ENCODE peak calls at places on chromosomes 16 and 17, in five cellular contexts. U is adrenal gland, K is mammary epithelial cell, L is Peyer's patch, F is tibial nerve. Q is an unnamed sample.

GRCh38 chr17:28324272-28324745 is 5.3 kb downstream of the TMEM97 start:
- DNase-seq in U (no peak), F (no peak), K (no peak), L (no peak), Q (no peak)

GRCh38 chr17:81417049-81417878 is 22.0 kb downstream of the BAHCC1 start:
- DNase-seq in L (no peak), K (no peak), F (no peak), U (no peak), Q (peak; percentile 72)

GRCh38 chr17:48732688-48733629 is 4.4 kb upstream of the HOXB13 start:
- DNase-seq in K (no peak), U (no peak), F (no peak), L (no peak), Q (no peak)

GRCh38 chr17:58529275-58529674 is 14.8 kb upstream of the MTMR4 start:
- DNase-seq in K (no peak), U (peak; percentile 75), F (no peak), L (no peak), Q (no peak)

GRCh38 chr16:391885-392335 is 5.1 kb upstream of the NME4 start:
- DNase-seq in K (peak; percentile 83), U (peak; percentile 68), L (no peak), F (no peak), Q (no peak)

GRCh38 chr17:50426814-50427787 is 1.1 kb downstream of the ACSF2 start:
- DNase-seq in F (no peak), U (peak; percentile 48), L (peak; percentile 62), K (peak; percentile 43), Q (no peak)

GRCh38 chr17:3890082-3890892 is 2.6 kb downstream of the CAMKK1 start:
- DNase-seq in F (peak; percentile 50), U (peak; percentile 92), L (no peak), K (peak; percentile 81), Q (peak; percentile 62)

GRCh38 chr16:14483819-14484385 is 146.2 kb downstream of the PARN start:
- DNase-seq in K (no peak), U (no peak), F (no peak), L (no peak), Q (no peak)

GRCh38 chr17:47278561-47278960 is 24.9 kb downstream of the ITGB3 start:
- DNase-seq in F (no peak), K (no peak), U (no peak), L (no peak), Q (no peak)

GRCh38 chr17:82570282-82570681 is 50.8 kb downstream of the FOXK2 start:
- DNase-seq in L (no peak), K (no peak), F (no peak), U (no peak), Q (no peak)

GRCh38 chr17:39002991-39003715 is 36.0 kb upstream of the FBXO47 start:
- DNase-seq in K (no peak), U (peak; percentile 64), F (peak; percentile 87), L (peak; percentile 56), Q (peak; percentile 86)

GRCh38 chr16:1037023-1037933 is 35.3 kb upstream of the SSTR5 start:
- DNase-seq in K (peak; percentile 75), L (no peak), F (no peak), U (no peak), Q (no peak)

GRCh38 chr17:8654822-8655221 is 24.3 kb upstream of the MYH10 start:
- DNase-seq in K (no peak), L (no peak), U (no peak), F (no peak), Q (no peak)

GRCh38 chr17:8649157-8650118 is 18.9 kb upstream of the MYH10 start:
- DNase-seq in L (no peak), F (no peak), U (peak; percentile 16), K (no peak), Q (peak; percentile 82)

GRCh38 chr17:8647202-8647601 is 16.7 kb upstream of the MYH10 start:
- DNase-seq in U (no peak), K (no peak), F (no peak), L (no peak), Q (no peak)

GRCh38 chr17:8650119-8650499 is 19.6 kb upstream of the MYH10 start:
- DNase-seq in F (no peak), L (no peak), K (no peak), U (no peak), Q (no peak)

DNA sequence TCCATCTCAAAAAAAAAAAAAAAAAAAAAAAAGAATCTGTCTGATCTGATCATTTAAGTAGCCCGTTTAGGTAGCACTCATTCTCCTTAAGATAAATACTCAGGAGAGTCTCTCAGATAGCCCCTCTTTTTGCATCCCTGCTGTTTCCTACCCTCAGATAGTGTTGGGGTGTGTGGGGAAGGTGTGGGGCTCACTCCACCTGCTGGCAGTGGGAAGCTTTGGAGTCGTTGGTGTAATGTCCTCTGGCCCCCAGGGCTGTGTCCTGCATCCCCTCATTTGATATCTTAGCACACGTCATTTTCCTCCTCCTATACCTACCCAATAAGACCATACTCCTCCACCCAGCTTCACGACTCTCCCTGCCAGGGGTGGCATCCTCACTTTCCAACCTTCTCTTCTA is 20.5 kb upstream of the MYH10 start:
- DNase-seq in U (no peak), K (no peak), L (no peak), F (no peak), Q (no peak)
- TF ChIP-seq CTCF in U (no peak), K (peak; percentile 29), L (no peak), F (no peak), Q (no peak)

DNA sequence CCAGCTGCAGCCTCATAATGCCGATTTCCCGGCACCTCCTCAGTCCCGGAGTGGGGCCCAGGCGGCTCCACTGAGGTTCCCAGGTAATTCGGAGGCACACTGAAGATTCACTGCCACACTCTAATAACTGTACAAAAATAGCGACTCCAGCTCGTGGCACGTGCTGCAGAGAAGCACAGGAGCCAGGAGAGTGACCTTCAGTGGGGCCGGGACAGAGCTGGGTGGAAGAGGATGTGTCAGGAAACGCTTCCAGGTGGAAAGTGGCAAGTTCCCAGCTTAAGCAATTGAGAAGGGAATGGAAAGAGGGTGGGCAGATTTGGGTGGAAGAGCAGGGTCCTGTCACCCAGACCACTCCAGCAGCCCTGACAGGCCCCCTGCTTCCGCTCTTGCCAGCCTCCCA is 3.1 kb upstream of the TRAP1 start:
- DNase-seq in L (no peak), K (no peak), U (no peak), F (no peak), Q (no peak)
- TF ChIP-seq CTCF in L (no peak), K (no peak), U (no peak), F (no peak), Q (no peak)

GRCh38 chr16:31201511-31202401 is 804 bp downstream of the PYCARD start:
- DNase-seq in K (peak; percentile 39), L (peak; percentile 84), F (no peak), U (no peak), Q (no peak)

GRCh38 chr16:31199430-31200041 is 3.0 kb downstream of the PYCARD start:
- DNase-seq in F (no peak), U (no peak), L (no peak), K (no peak), Q (no peak)

GRCh38 chr16:31202402-31203385 is at the start of gene PYCARD:
- DNase-seq in K (peak; percentile 49), U (peak; percentile 38), L (peak; percentile 86), F (peak; percentile 32), Q (no peak)

GRCh38 chr16:31198207-31198882 is 4.2 kb downstream of the PYCARD start:
- DNase-seq in L (no peak), F (no peak), K (no peak), U (no peak), Q (no peak)

DNA sequence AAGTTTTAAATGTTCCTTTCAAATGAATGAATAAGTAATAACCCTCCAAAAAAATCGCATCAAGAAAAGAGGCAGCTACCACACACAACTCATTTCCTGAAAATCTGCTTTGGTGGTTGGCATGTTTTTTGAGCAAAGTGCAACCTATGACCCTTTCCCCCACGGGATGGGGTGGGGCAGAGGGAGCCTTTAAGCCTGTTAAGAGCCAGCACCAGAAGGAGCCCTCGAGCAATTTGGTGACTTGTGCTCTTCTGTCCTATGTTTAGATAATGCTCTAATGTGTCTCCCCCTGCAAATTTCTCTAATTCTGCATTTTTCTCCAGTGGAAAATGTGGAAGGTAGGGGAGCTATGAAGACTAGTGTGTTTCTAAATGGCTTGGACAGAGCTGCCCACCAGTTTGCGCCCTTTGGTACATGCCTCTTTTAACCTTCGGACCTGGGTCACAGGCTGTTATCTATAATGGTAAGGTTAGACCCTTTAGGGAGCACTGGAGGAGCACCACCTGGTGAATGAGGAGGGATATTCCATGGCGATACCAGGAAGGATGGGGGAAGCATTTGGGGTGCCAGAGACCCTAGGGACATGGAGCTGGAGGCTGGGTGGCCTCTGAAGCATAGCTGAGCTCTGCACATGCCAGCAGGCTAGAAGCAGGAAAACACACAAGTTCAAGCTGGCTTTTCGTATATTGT is 1.6 kb downstream of the PYCARD start:
- DNase-seq in U (no peak), F (no peak), K (no peak), L (no peak), Q (no peak)
- TF ChIP-seq CTCF in U (no peak), F (no peak), K (peak; percentile 10), L (peak; percentile 9), Q (peak; percentile 8)

DNA sequence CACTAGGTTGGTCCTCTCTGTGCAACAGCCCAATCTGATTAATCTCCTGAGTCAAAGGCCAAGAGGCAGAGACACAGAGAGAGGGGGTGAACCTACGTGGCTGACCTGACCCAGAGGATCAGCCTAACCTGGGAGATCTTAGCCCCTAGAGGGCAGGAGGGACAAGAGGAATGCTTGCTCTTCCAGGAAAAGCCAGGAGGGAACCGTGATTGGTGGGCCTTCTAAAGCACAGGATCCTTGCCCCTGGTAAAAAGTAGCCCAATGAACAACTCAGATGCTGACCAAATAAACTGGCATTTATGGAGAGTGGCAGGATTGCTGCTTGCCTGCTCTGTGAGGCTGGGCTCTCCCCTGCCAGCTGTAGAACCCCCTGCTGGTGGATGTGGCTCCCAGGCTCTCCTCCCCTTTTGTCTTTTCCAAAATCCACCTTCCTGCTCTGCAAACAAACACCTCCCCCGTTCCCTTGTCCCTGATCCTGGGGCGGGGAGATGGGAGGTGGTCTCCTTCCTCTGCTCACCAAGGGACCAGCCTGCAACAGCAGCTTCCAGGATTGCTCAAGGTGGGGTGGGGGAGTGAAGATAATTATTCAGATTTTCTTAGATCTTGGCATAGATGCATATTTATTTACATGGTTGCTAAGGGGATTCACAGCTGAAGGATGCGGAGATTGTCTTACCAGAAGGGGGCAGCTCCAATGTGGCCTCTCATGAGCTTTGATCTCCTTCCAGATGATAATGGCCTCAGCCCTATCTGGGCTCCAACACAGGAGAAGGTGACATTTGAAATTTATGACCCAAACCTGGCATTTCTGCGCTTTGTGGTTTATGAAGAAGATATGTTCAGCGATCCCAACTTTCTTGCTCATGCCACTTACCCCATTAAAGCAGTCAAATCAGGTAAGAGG is 71.9 kb downstream of the SDR42E1 start:
- DNase-seq in U (no peak), F (no peak), L (no peak), K (no peak), Q (no peak)
- TF ChIP-seq CTCF in U (no peak), F (no peak), L (no peak), K (peak; percentile 23), Q (no peak)

Q was measured in AG09319.